ENCODE peak calls at places on chromosomes 7 and 10, in eight cellular contexts. B, Z, H, R, Q, M, L and Y are unnamed samples.

GRCh38 chr7:141654551-141654950 is 47.4 kb downstream of the DENND11 start:
- DNase-seq in Q (peak), M (no peak), Z (peak), L (no peak), R (peak), H (no peak), B (peak), Y (peak)

GRCh38 chr10:58641708-58642107 is 129.0 kb downstream of the BICC1 start:
- DNase-seq in R (peak), L (no peak), Q (no peak), Z (no peak), H (no peak), B (peak), M (no peak), Y (no peak)

GRCh38 chr7:99384523-99384922 is 10.0 kb downstream of the ARPC1B start:
- DNase-seq in Z (no peak), M (no peak), R (no peak), B (no peak), L (no peak), H (no peak), Q (no peak), Y (no peak)

GRCh38 chr7:140517546-140518369 is 38.5 kb upstream of the MKRN1 start:
- DNase-seq in Z (peak), H (no peak), L (no peak), B (peak), M (peak), Q (peak), R (peak), Y (peak)

GRCh38 chr10:113436836-113437235 is 116.0 kb upstream of the HABP2 start:
- DNase-seq in L (no peak), Z (no peak), Q (no peak), R (no peak), B (no peak), M (no peak), H (no peak), Y (no peak)

GRCh38 chr7:128884561-128885369 is 22.1 kb downstream of the ATP6V1F start:
- DNase-seq in Q (no peak), H (no peak), B (no peak), R (no peak), M (peak), Z (no peak), L (peak), Y (no peak)

GRCh38 chr7:101636822-101637623 is 7.9 kb upstream of the MYL10 start:
- DNase-seq in R (no peak), L (no peak), Z (no peak), M (no peak), Q (no peak), B (no peak), H (no peak), Y (no peak)

GRCh38 chr10:4839353-4839752 is 13.3 kb downstream of the AKR1E2 start:
- DNase-seq in R (no peak), Q (no peak), H (no peak), L (no peak), Z (no peak), M (no peak), B (no peak), Y (no peak)

GRCh38 chr7:76294344-76295024 is 8.0 kb upstream of the HSPB1 start:
- DNase-seq in Z (peak), H (peak), B (peak), Q (peak), R (peak), M (peak), L (peak), Y (peak)

GRCh38 chr10:114413398-114413797 is 9.1 kb upstream of the AFAP1L2 start:
- DNase-seq in Z (peak), M (peak), L (peak), R (no peak), H (no peak), B (no peak), Q (no peak), Y (peak)

GRCh38 chr7:33900501-33900900 is 4.8 kb upstream of the BMPER start:
- DNase-seq in B (no peak), R (peak), Q (no peak), Z (no peak), H (no peak), M (no peak), L (no peak), Y (no peak)

GRCh38 chr7:152370297-152370696 is 65.5 kb downstream of the KMT2C start:
- DNase-seq in M (no peak), L (no peak), R (no peak), Q (no peak), B (no peak), Z (no peak), H (no peak), Y (no peak)

GRCh38 chr10:44306147-44306710 is 78.7 kb downstream of the CXCL12 start:
- DNase-seq in R (peak), L (no peak), M (no peak), B (peak), H (no peak), Q (no peak), Z (peak), Y (no peak)

GRCh38 chr7:148142660-148143248 is 447.8 kb upstream of the C7orf33 start:
- DNase-seq in Z (peak), M (no peak), Q (no peak), B (no peak), L (no peak), R (peak), H (no peak), Y (peak)

GRCh38 chr10:20995123-20995978 is 98.2 kb upstream of the NEBL start:
- DNase-seq in R (peak), H (no peak), M (no peak), B (no peak), Q (no peak), L (no peak), Z (no peak), Y (peak)

GRCh38 chr10:132129431-132129830 is 57.3 kb upstream of the DPYSL4 start:
- DNase-seq in L (no peak), H (no peak), Z (no peak), M (peak), Q (no peak), B (no peak), R (peak), Y (no peak)

GRCh38 chr7:158235862-158236261 is 351.8 kb downstream of the PTPRN2 start:
- DNase-seq in H (no peak), R (no peak), Z (no peak), B (no peak), Q (no peak), M (no peak), L (no peak), Y (no peak)
- H3K4me3 ChIP-seq in H (no peak), R (no peak), Z (no peak), B (no peak), Q (no peak), M (no peak), L (no peak), Y (no peak)

GRCh38 chr10:28880551-28880950 is 203.2 kb downstream of the BAMBI start:
- DNase-seq in B (no peak), Z (no peak), H (no peak), M (no peak), Q (no peak), L (no peak), R (no peak), Y (no peak)

GRCh38 chr10:28883741-28884443 is 206.6 kb downstream of the BAMBI start:
- DNase-seq in H (no peak), B (no peak), Z (no peak), R (no peak), Q (no peak), M (no peak), L (no peak), Y (no peak)

GRCh38 chr10:28881483-28881882 is 204.2 kb downstream of the BAMBI start:
- DNase-seq in H (no peak), Z (no peak), Q (no peak), B (no peak), R (no peak), M (no peak), L (no peak), Y (no peak)

GRCh38 chr10:28878236-28878970 is 201.1 kb downstream of the BAMBI start:
- DNase-seq in R (no peak), B (no peak), Z (peak), H (no peak), L (no peak), M (no peak), Q (no peak), Y (no peak)

DNA sequence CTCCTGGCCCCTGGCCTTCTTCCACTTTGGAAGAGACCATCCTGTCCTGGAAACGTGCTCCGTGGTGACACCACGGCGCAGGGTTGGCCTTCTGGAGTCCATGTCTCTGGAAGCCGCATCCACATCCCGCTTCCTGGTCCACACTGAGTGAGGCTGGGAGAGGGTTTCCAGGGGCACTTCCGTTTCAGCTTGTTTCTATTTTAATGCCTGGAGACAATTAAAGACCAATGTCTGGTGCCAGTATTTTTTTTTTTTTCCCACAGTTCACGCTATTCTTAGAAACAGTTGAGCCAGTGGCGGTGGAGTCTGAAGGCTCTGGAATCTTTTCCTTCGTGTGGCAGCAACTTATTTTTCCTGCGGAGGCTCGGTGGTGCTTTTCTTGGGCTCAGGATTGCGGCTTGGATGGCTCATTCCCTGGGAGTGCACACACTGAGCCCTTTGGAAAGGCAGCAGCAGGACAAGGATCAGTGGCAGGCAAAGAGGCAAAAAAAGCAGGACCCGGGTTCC is 202.6 kb downstream of the BAMBI start:
- DNase-seq in L (no peak), M (peak), Q (peak), H (no peak), B (no peak), R (no peak), Z (no peak), Y (no peak)
- H3K4me3 ChIP-seq in L (no peak), M (peak), Q (no peak), H (no peak), B (no peak), R (no peak), Z (no peak), Y (no peak)

DNA sequence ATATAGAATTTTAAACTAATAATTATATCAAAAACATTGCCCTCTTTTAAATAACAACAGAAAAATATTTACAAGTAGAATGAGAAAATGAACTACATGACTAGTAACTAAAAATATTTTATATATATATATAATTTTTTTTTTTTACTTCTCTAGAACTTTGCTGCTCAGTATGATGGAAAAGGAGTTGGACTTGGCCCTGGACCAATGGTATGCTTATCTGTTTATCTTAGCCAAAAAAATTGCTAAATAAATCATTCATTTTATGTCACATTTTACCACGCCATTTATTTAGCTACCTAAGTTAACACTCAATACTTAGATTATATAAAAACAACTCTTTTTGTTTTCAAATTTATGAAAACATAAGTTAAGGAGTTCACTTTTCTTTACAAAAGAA is 6.7 kb downstream of the COL1A2 start:
- DNase-seq in R (peak), M (no peak), Z (no peak), L (no peak), B (no peak), Q (no peak), H (no peak), Y (no peak)
- H3K4me3 ChIP-seq in R (peak), M (no peak), Z (no peak), L (no peak), B (peak), Q (no peak), H (no peak), Y (no peak)

GRCh38 chr10:95445837-95446347 is 115.3 kb downstream of the SORBS1 start:
- DNase-seq in R (peak), H (no peak), B (peak), M (no peak), L (no peak), Q (peak), Z (peak), Y (peak)
- H3K4me3 ChIP-seq in R (no peak), H (no peak), B (no peak), M (no peak), L (no peak), Q (no peak), Z (no peak), Y (no peak)

GRCh38 chr7:1290262-1291039 is 57.8 kb downstream of the UNCX start:
- DNase-seq in Z (peak), L (no peak), Q (no peak), M (peak), H (no peak), B (no peak), R (peak), Y (peak)
- H3K4me3 ChIP-seq in Z (no peak), L (peak), Q (no peak), M (peak), H (peak), B (peak), R (peak), Y (no peak)

DNA sequence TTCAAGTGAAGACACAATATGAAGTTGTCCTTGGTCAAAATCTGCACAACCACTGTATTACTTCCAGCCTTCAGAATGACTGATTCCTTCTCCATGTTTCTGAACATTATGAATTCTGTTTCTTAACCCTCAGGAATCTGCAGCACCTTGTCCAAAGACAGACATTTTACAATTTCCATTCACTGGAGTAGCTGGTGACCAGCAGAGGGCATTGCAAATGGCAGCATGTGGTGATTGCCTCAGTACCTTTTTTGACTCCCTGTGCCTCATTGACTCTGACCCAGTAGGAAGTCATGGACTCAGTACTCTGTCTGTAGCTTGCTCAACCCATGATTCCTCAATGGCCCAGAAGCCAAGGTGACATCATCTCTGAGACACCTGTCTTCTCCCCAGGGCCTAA is 879 bp upstream of the VPS41 start:
- DNase-seq in M (no peak), Q (no peak), B (no peak), L (no peak), Z (no peak), R (no peak), H (no peak), Y (no peak)
- H3K4me3 ChIP-seq in M (no peak), Q (no peak), B (no peak), L (no peak), Z (no peak), R (no peak), H (no peak), Y (no peak)

DNA sequence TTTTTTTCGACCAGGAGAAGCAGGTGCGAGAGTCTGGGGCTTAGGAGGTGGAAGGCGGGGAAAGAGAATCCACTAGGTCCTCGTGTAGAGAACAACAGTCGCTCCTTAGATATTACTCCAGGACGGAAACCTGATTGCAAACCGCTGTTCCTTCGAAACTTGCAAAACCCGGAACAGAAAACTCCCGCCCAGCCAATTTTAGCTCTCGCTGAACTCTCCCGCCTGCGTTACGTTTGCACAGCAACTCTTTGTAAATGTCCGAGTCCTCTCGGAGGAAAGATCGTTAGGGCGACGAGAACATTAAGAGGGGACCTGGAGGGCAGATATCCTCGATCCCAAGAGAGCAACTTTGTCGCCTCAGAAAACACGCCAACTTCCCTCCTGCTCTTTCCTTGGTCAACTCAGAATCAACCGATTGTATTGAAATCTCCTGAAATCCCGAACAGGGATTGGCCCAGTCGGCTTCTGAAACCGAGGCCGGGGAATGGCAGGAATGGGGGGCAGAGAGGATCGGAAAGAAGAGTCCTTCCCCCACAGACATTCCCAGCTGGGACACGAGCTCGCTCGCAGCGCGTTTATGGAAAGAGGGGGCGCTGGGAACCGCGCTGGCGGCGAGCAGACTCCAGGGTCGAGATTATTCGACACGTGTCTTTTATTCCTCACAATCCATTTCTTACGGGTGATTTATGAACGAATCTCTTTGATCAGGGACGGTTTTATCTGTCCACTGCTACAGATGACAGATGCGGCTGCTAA is 9.9 kb downstream of the TWIST1 start:
- DNase-seq in Z (no peak), B (no peak), Q (no peak), L (no peak), R (peak), M (no peak), H (no peak), Y (no peak)
- H3K4me3 ChIP-seq in Z (no peak), B (peak), Q (no peak), L (peak), R (peak), M (peak), H (peak), Y (peak)

DNA sequence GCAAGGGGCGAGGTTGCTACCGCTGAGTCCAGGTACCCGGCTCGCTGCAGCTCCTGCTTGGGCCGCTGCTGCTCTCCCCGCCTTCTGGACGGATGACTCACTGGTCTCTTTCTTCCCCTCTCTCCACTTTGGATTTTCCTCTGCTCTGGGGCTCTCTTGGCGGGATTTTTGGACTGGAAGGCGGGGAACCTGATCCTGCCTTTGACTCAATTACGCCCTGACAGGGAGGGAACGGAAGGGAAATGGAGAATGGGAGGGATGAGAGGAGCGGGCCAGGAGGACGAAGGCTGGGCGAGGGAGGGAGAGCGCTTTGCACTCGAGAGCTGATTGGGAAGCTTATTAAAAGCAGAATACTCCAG is at the start of gene PTN:
- DNase-seq in Z (peak), R (peak), M (peak), L (no peak), Q (no peak), H (no peak), B (peak), Y (peak)
- H3K4me3 ChIP-seq in Z (no peak), R (peak), M (peak), L (peak), Q (peak), H (peak), B (peak), Y (peak)

GRCh38 chr10:13649844-13650520 is 63.2 kb downstream of the PRPF18 start:
- DNase-seq in M (no peak), Q (no peak), B (no peak), H (no peak), L (no peak), R (no peak), Z (no peak), Y (no peak)
- H3K4me3 ChIP-seq in M (no peak), Q (no peak), B (no peak), H (no peak), L (no peak), R (no peak), Z (no peak), Y (no peak)

DNA sequence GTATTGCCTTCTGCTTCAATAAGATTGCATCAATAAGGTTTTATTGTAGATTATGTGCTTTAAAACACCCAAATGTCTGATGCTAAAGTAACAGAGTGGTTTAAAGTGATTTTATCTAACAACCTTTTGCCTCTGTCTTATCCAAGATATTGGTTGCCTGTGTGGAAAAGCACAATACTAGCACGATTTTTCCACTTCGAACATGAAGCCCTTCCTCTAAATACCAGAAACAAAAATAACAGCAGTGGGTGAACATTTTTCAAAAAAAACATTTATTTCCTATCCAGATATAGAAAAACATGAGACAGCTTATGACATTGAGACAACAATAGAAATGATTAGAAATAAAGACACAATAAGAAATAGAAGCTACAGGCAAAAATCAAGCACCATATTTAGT is 59.5 kb upstream of the MDFIC start:
- DNase-seq in H (no peak), R (no peak), Z (no peak), B (no peak), L (no peak), M (no peak), Q (no peak), Y (no peak)
- H3K4me3 ChIP-seq in H (no peak), R (no peak), Z (no peak), B (no peak), L (no peak), M (no peak), Q (no peak), Y (no peak)